ENCODE peak calls at places on chromosomes 11 and 22, in eight cellular contexts. A is cardiac muscle cell, M is A549, F is fibroblast of the aortic adventitia, L is fibroblast of mammary gland, Q is colonic mucosa, O is PC-9, H is endothelial cell of umbilical vein. W is an unnamed sample.

GRCh38 chr11:130427581-130428211 is 713 bp downstream of the ADAMTS8 start:
- DNase-seq in O (no peak), H (no peak), L (no peak), Q (no peak), A (no peak), M (no peak), F (no peak), W (no peak)

GRCh38 chr11:46260161-46260560 is 17.3 kb upstream of the CREB3L1 start:
- DNase-seq in M (no peak), O (no peak), F (no peak), L (no peak), Q (no peak), H (no peak), A (no peak), W (no peak)

GRCh38 chr11:126322996-126323395 is 19.1 kb downstream of the DCPS start:
- DNase-seq in L (no peak), A (no peak), H (no peak), F (no peak), M (no peak), Q (no peak), O (no peak), W (no peak)

GRCh38 chr11:13169709-13170108 is 107.9 kb upstream of the BMAL1 start:
- DNase-seq in O (peak), Q (no peak), H (peak), F (peak), L (peak), M (no peak), A (peak), W (no peak)

GRCh38 chr11:119148855-119149370 is at the start of gene ABCG4:
- DNase-seq in H (no peak), O (no peak), L (no peak), M (no peak), Q (no peak), F (no peak), A (no peak), W (no peak)

GRCh38 chr11:79544324-79544723 is 103.5 kb upstream of the TENM4 start:
- DNase-seq in Q (no peak), O (no peak), L (no peak), M (no peak), H (no peak), A (no peak), F (no peak), W (no peak)

GRCh38 chr11:72710278-72710677 is 36.1 kb upstream of the PDE2A start:
- DNase-seq in A (no peak), H (no peak), L (no peak), O (no peak), M (no peak), F (no peak), Q (no peak), W (no peak)

GRCh38 chr22:39297490-39298193 is 21.8 kb downstream of the RPL3 start:
- DNase-seq in F (no peak), A (no peak), Q (no peak), O (peak), M (no peak), H (no peak), L (no peak), W (no peak)

GRCh38 chr11:40986320-40986719 is 473.1 kb downstream of the LRRC4C start:
- DNase-seq in M (no peak), Q (no peak), F (no peak), H (no peak), A (no peak), O (no peak), L (no peak), W (no peak)

GRCh38 chr22:26548984-26549383 is 36.7 kb upstream of the TFIP11 start:
- DNase-seq in Q (no peak), L (no peak), O (no peak), A (no peak), F (no peak), H (no peak), M (no peak), W (no peak)

GRCh38 chr22:35470903-35471321 is 69.7 kb upstream of the RASD2 start:
- DNase-seq in O (no peak), M (no peak), F (no peak), A (no peak), Q (no peak), L (peak), H (peak), W (no peak)

GRCh38 chr11:2449548-2450320 is 4.9 kb downstream of the KCNQ1 start:
- DNase-seq in F (no peak), L (no peak), O (no peak), M (no peak), Q (no peak), A (no peak), H (no peak), W (no peak)

GRCh38 chr11:70111269-70112016 is 33.3 kb downstream of the ANO1 start:
- DNase-seq in A (peak), H (no peak), O (peak), Q (peak), L (no peak), F (no peak), M (no peak), W (no peak)

GRCh38 chr11:80694385-80694784 is 1253.6 kb upstream of the TENM4 start:
- DNase-seq in A (no peak), O (no peak), M (no peak), Q (no peak), F (no peak), H (no peak), L (no peak), W (no peak)

GRCh38 chr11:7673724-7674434 is 579 bp upstream of the CYB5R2 start:
- DNase-seq in F (peak), M (no peak), H (no peak), O (no peak), Q (peak), A (peak), L (peak), W (no peak)

GRCh38 chr11:11284481-11284880 is 68.6 kb downstream of the CSNK2A3 start:
- DNase-seq in Q (no peak), H (no peak), M (no peak), L (no peak), O (no peak), F (no peak), A (no peak), W (no peak)

GRCh38 chr22:32788884-32789624 is 12.5 kb upstream of the TIMP3 start:
- DNase-seq in L (no peak), O (peak), H (no peak), A (peak), F (peak), Q (no peak), M (no peak), W (no peak)

GRCh38 chr11:78417888-78418583 is 416 bp upstream of the GAB2 start:
- DNase-seq in Q (peak), A (peak), F (peak), M (peak), O (peak), L (peak), H (peak), W (no peak)

GRCh38 chr11:69637956-69638871 is 2.7 kb upstream of the CCND1 start:
- DNase-seq in L (peak), Q (peak), H (peak), A (peak), M (peak), O (peak), F (peak), W (no peak)

DNA sequence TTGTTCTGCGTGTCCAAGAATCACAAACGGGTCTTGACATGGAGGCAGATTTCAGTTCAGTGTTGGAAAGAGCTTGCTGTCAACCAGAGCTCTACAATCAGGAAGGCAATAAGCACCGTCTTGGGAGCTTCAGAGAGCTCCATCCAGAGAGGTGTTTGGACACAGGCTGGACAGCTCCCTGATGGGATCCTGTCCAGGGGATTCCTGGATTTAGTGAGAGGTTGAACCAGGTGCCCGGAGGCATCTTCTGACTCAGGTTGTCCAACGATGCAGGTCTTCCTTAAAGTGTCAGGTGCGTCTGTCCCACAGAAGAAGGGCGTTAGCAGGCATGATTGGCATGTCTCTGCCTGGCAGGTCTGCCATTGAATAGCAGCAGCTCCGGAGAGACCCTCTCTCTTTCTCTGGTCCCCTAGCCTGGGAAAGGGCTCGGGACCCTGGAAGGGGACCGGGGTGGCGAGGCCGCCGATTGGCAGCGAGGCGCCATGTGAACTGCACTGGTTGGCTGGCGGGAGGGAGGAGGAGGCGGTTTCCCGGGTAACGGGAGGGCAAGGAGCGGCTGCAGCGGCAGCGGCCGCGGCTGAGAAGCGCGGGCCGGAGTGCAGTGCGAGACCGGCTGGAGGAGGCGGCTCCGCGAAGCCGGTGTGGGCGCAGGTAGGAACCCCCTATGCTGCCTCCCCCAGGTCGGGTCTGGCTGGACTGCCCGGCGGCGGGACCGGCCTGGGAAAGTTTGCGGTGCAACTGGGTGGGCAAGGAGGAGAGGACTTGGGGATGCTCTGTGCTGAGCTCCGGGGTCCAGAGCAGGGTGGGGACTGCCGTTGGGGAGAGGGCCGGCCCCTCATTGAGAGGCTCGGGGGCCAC is 104.1 kb upstream of the E2F8 start:
- DNase-seq in H (peak), M (peak), A (peak), F (peak), Q (peak), L (peak), O (peak), W (peak)
- H3K4me3 ChIP-seq in H (peak), M (peak), A (peak), F (peak), Q (peak), L (peak), O (no peak), W (no peak)

GRCh38 chr11:36713715-36714114 is 115.7 kb upstream of the RAG2 start:
- DNase-seq in H (no peak), M (no peak), L (no peak), O (no peak), F (no peak), Q (no peak), A (no peak), W (no peak)

GRCh38 chr11:36711104-36711825 is 113.2 kb upstream of the RAG2 start:
- DNase-seq in O (no peak), H (no peak), Q (no peak), M (peak), F (no peak), A (no peak), L (no peak), W (no peak)
- TF ChIP-seq CTCF in O (no peak), H (no peak), Q (no peak), M (no peak), F (no peak), A (no peak), L (no peak), W (peak)

GRCh38 chr22:49871482-49871881 is 17.8 kb downstream of the ZBED4 start:
- DNase-seq in O (no peak), Q (no peak), A (peak), L (peak), H (no peak), M (no peak), F (no peak), W (no peak)

GRCh38 chr22:49872347-49872746 is 18.7 kb downstream of the ZBED4 start:
- DNase-seq in F (no peak), H (no peak), L (no peak), A (no peak), M (no peak), O (no peak), Q (no peak), W (no peak)

GRCh38 chr22:49869091-49869830 is 15.6 kb downstream of the ZBED4 start:
- DNase-seq in A (no peak), Q (no peak), M (no peak), F (no peak), H (no peak), O (no peak), L (no peak), W (no peak)

GRCh38 chr22:49867303-49868250 is 13.9 kb downstream of the ZBED4 start:
- DNase-seq in H (no peak), Q (no peak), M (no peak), A (no peak), F (no peak), L (no peak), O (no peak), W (no peak)

DNA sequence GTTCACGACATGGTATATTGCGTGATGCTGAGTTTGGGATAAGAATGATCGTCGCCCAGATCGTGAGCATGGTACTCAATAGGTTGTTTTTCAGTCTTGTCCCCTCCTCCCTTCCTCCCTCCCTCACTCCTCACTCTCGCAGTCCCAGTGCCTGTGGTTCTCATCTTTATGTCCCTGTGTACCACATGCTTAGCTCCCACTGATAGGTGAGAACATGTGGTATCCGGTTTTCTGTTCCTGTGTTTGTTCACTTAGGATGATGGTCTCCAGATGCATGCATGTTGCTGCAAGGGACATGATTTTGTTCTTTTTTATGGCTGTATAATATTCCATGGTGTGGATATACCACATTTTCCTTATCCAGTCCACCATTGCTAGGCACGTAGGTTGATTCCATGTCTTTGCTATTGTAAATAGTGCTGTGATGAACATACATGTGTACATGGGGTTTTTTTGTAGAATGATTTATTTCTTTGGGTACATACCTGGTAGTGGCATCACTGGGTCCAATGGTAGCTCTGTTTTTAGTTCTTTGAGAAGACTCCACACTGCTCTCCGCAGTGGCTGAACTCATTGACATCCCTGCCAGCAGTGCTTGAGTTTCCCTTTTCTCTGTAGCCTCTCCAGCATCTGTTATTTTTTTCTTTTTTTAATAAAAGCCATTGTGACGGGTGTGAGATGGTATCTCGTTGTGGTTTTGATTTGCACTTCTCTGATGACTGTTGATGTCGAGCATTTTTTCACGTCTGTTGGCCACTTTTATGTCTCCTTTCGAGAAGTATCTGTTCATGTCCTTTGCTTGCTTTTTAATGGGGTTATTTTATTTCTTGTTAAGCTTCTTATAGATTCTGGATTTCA is 16.4 kb downstream of the ZBED4 start:
- DNase-seq in O (no peak), H (no peak), M (no peak), F (no peak), L (no peak), Q (no peak), A (no peak), W (no peak)
- H3K4me3 ChIP-seq in O (no peak), H (no peak), M (no peak), F (no peak), L (no peak), Q (no peak), A (no peak), W (no peak)

GRCh38 chr22:41951898-41952474 is at the start of gene SMIM45:
- DNase-seq in L (no peak), F (no peak), M (no peak), Q (no peak), A (peak), H (no peak), O (no peak), W (no peak)
- TF ChIP-seq CTCF in L (no peak), F (no peak), M (no peak), Q (no peak), A (no peak), H (no peak), O (no peak), W (no peak)